ENCODE peak calls at places on chromosomes 4 and X, in nine cellular contexts. V is HEK293T; F is lung; Y is stimulated activated CD4-positive, alpha-beta T cell treated with anti-CD3 and anti-CD28 coated beads, Interleukin-2, amount 100 ng/mL, for 24 hours; K is D341Med; W is midbrain; Z is CD8-positive, alpha-beta T cell; A is EL; M is smooth muscle cell of the brain vasculature. E is an unnamed sample.

GRCh38 chrX:23035493-23035892 is 35.7 kb downstream of the DDX53 start:
- DNase-seq in V (peak), F (no peak), Y (no peak), K (no peak), W (no peak), Z (no peak), A (no peak), M (no peak), E (no peak)

GRCh38 chr4:126916626-126917140 is 716.1 kb upstream of the INTU start:
- DNase-seq in V (no peak), F (no peak), Y (no peak), K (no peak), W (no peak), Z (no peak), A (peak), M (peak), E (peak)

GRCh38 chr4:55256787-55257186 is 89.3 kb upstream of the SRD5A3 start:
- DNase-seq in V (no peak), F (no peak), Y (no peak), K (no peak), W (no peak), Z (no peak), A (no peak), M (no peak), E (no peak)

GRCh38 chr4:70583952-70584834 is 7.9 kb upstream of the AMBN start:
- DNase-seq in V (no peak), F (no peak), Y (no peak), K (no peak), W (no peak), Z (no peak), A (peak), M (no peak), E (no peak)

GRCh38 chr4:148065069-148065468 is 333.2 kb downstream of the ARHGAP10 start:
- DNase-seq in V (no peak), F (no peak), Y (no peak), K (no peak), W (no peak), Z (no peak), A (peak), M (no peak), E (peak)

GRCh38 chr4:39697740-39698423 is at the start of gene UBE2K:
- DNase-seq in V (peak), F (peak), Y (peak), K (peak), W (peak), Z (peak), A (peak), M (peak), E (peak)

GRCh38 chr4:102328045-102328444 is 17.2 kb downstream of the SLC39A8 start:
- DNase-seq in V (no peak), F (no peak), Y (no peak), K (no peak), W (no peak), Z (no peak), A (no peak), M (no peak), E (no peak)

GRCh38 chr4:52643846-52644245 is 15.3 kb downstream of the USP46 start:
- DNase-seq in V (no peak), F (peak), Y (no peak), K (no peak), W (no peak), Z (no peak), A (peak), M (no peak), E (no peak)

GRCh38 chr4:182427530-182427929 is 184.3 kb downstream of the TENM3 start:
- DNase-seq in V (no peak), F (no peak), Y (no peak), K (no peak), W (no peak), Z (no peak), A (no peak), M (no peak), E (no peak)

GRCh38 chr4:163107754-163108153 is 58.9 kb downstream of the NAF1 start:
- DNase-seq in V (no peak), F (no peak), Y (no peak), K (no peak), W (no peak), Z (no peak), A (peak), M (no peak), E (peak)

GRCh38 chr4:185016946-185017797 is 1.1 kb upstream of the HELT start:
- DNase-seq in V (no peak), F (no peak), Y (no peak), K (no peak), W (no peak), Z (no peak), A (no peak), M (no peak), E (no peak)

E was measured in HFFc6.